ENCODE peak calls at places on chromosome 20, in five cellular contexts. M is activated T-helper 1 cell treated with anti-CD3 and anti-CD28 coated beads, Interleukin-12 subunit alpha, Interleukin-12 subunit beta, Interleukin-2, Interleukin-4 antibody, amounts not matched to agents 30 ng/mL and 10 ng/mL and 1 ng/mL, durations not matched to agents 14 hours and 24 hours and 36 hours; Z is nucleus accumbens; E is HEK293T; P is COR-L47. V is an unnamed sample.
A peak's percentile ranks its signal among the peaks of the same experiment; 100 is the strongest.

GRCh38 chr20:37901667-37902503 is 1.0 kb upstream of the VSTM2L start:
- DNase-seq in E (peak; percentile 56), P (peak; percentile 20), M (no peak), Z (no peak), V (peak; percentile 50)

GRCh38 chr20:62088258-62089127 is 22.8 kb upstream of the TAF4 start:
- DNase-seq in E (no peak), Z (no peak), M (no peak), P (no peak), V (peak; percentile 26)

GRCh38 chr20:61977387-61977786 is 88.3 kb downstream of the TAF4 start:
- DNase-seq in E (no peak), Z (no peak), P (no peak), M (no peak), V (no peak)

GRCh38 chr20:4702562-4703280 is 19.0 kb upstream of the PRND start:
- DNase-seq in Z (no peak), E (no peak), P (no peak), M (no peak), V (no peak)

GRCh38 chr20:36093025-36093803 is 61.3 kb upstream of the EPB41L1 start:
- DNase-seq in Z (peak; percentile 58), M (no peak), P (peak; percentile 49), E (no peak), V (peak; percentile 77)

GRCh38 chr20:671252-672030 is 4.2 kb downstream of the SCRT2 start:
- DNase-seq in Z (no peak), M (no peak), P (no peak), E (no peak), V (no peak)

GRCh38 chr20:43409041-43409913 is 48.4 kb upstream of the SRSF6 start:
- DNase-seq in Z (no peak), P (no peak), M (no peak), E (peak; percentile 50), V (peak; percentile 21)

GRCh38 chr20:4607287-4607713 is 114.4 kb upstream of the PRND start:
- DNase-seq in M (peak; percentile 40), Z (peak; percentile 34), P (peak; percentile 19), E (peak; percentile 69), V (peak; percentile 79)

GRCh38 chr20:18103497-18103896 is 34.2 kb upstream of the KAT14 start:
- DNase-seq in Z (no peak), M (no peak), P (peak; percentile 38), E (no peak), V (peak; percentile 93)

GRCh38 chr20:32356935-32357868 is 929 bp upstream of the ASXL1 start:
- DNase-seq in E (no peak), M (no peak), P (no peak), Z (no peak), V (no peak)

GRCh38 chr20:48360338-48360698 is 467.5 kb downstream of the PREX1 start:
- DNase-seq in M (no peak), P (no peak), Z (no peak), E (no peak), V (no peak)

GRCh38 chr20:17645010-17645409 is 37.0 kb downstream of the RRBP1 start:
- DNase-seq in E (no peak), Z (no peak), M (no peak), P (no peak), V (no peak)

GRCh38 chr20:49418156-49418555 is 64.3 kb downstream of the KCNB1 start:
- DNase-seq in P (no peak), E (no peak), Z (no peak), M (no peak), V (no peak)

GRCh38 chr20:41055679-41056078 is 27.1 kb downstream of the TOP1 start:
- DNase-seq in Z (no peak), M (no peak), E (no peak), P (no peak), V (no peak)

GRCh38 chr20:10078403-10078802 is 43.6 kb downstream of the ANKEF1 start:
- DNase-seq in M (no peak), Z (no peak), P (no peak), E (no peak), V (peak; percentile 38)

GRCh38 chr20:49636447-49636846 is 68.5 kb upstream of the PTGIS start:
- DNase-seq in E (no peak), P (peak; percentile 28), Z (no peak), M (no peak), V (peak; percentile 16)

GRCh38 chr20:40481337-40481736 is 207.7 kb downstream of the MAFB start:
- DNase-seq in Z (no peak), P (no peak), M (no peak), E (no peak), V (no peak)

GRCh38 chr20:10429443-10429981 is 4.5 kb downstream of the MKKS start:
- DNase-seq in E (no peak), P (no peak), Z (no peak), M (no peak), V (no peak)

GRCh38 chr20:38979842-38980241 is 17.7 kb downstream of the DHX35 start:
- DNase-seq in E (no peak), P (no peak), Z (no peak), M (no peak), V (no peak)

GRCh38 chr20:51985013-51985415 is 182.7 kb upstream of the SALL4 start:
- DNase-seq in E (no peak), Z (no peak), P (no peak), M (no peak), V (peak; percentile 33)

GRCh38 chr20:50224553-50225255 is 34.1 kb downstream of the CEBPB start:
- DNase-seq in P (no peak), Z (no peak), M (no peak), E (peak; percentile 45), V (no peak)

GRCh38 chr20:63847374-63848002 is 13.8 kb upstream of the ABHD16B start:
- DNase-seq in P (no peak), Z (no peak), E (no peak), M (no peak), V (no peak)

GRCh38 chr20:7980332-7981046 is 39.1 kb downstream of the TMX4 start:
- DNase-seq in P (no peak), Z (no peak), M (no peak), E (peak; percentile 64), V (peak; percentile 55)

GRCh38 chr20:42652261-42652660 is 537.4 kb downstream of the PTPRT start:
- DNase-seq in Z (no peak), E (no peak), P (no peak), M (no peak), V (no peak)

GRCh38 chr20:35702824-35703695 is 3.9 kb downstream of the ROMO1 start:
- DNase-seq in E (no peak), Z (no peak), P (no peak), M (no peak), V (no peak)